ENCODE peak calls at places on chromosomes 6 and 20, in four cellular contexts. Z is activated CD4-positive, alpha-beta T cell treated with anti-CD3 and anti-CD28 coated beads, Interleukin-2, amount 10 ng/mL, durations not matched to agents 7 days and 5 days; O is DMS 273 treated with DMSO at 0.1 percent for 48 hours; S is uterus. I is an unnamed sample.

GRCh38 chr6:139338845-139339244 is 35.6 kb downstream of the CITED2 start:
- DNase-seq in Z (no peak), O (no peak), S (peak; percentile 29), I (no peak)

GRCh38 chr6:160190974-160191373 is 67.6 kb downstream of the SLC22A2 start:
- DNase-seq in Z (no peak), S (no peak), O (no peak), I (no peak)

GRCh38 chr6:168122521-168122920 is 43.5 kb upstream of the FRMD1 start:
- DNase-seq in S (no peak), Z (no peak), O (no peak), I (no peak)

GRCh38 chr20:50129662-50130345 is 16.9 kb upstream of the UBE2V1 start:
- DNase-seq in S (no peak), Z (no peak), O (no peak), I (no peak)

GRCh38 chr20:8361008-8361652 is 229.1 kb downstream of the PLCB1 start:
- DNase-seq in S (no peak), O (no peak), Z (no peak), I (no peak)

GRCh38 chr20:760751-761417 is 7.4 kb downstream of the SLC52A3 start:
- DNase-seq in S (no peak), O (no peak), Z (peak; percentile 17), I (peak; percentile 73)

GRCh38 chr6:85669735-85670194 is 27.1 kb upstream of the SYNCRIP start:
- DNase-seq in O (no peak), S (no peak), Z (peak; percentile 68), I (no peak)

GRCh38 chr20:49245921-49246740 is 26.9 kb downstream of the DDX27 start:
- DNase-seq in S (no peak), Z (peak; percentile 31), O (no peak), I (no peak)